ENCODE peak calls at places on chromosomes 12 and 14, in nine cellular contexts. K, N, M, X, G, Z, Q, W and H are unnamed samples.

GRCh38 chr12:71947645-71948105 is 9.0 kb downstream of the TPH2 start:
- DNase-seq in X (no peak), K (no peak), G (no peak), M (no peak), Q (no peak), N (peak), W (peak), Z (no peak), H (peak)

GRCh38 chr14:26394114-26394855 is 203.5 kb downstream of the NOVA1 start:
- DNase-seq in K (no peak), Z (no peak), M (no peak), W (peak), X (peak), G (no peak), N (no peak), Q (no peak), H (peak)

GRCh38 chr12:44422559-44422958 is 453.6 kb downstream of the NELL2 start:
- DNase-seq in K (no peak), N (no peak), M (no peak), Q (no peak), W (no peak), G (no peak), X (no peak), Z (no peak), H (no peak)

GRCh38 chr12:65943388-65944137 is 119.3 kb downstream of the HMGA2 start:
- DNase-seq in X (peak), G (no peak), Z (no peak), W (no peak), Q (no peak), K (no peak), N (no peak), M (no peak), H (no peak)

GRCh38 chr12:66074561-66074960 is 56.0 kb downstream of the LLPH start:
- DNase-seq in X (no peak), M (no peak), G (no peak), Z (no peak), K (no peak), Q (no peak), W (no peak), N (no peak), H (no peak)

GRCh38 chr14:102849522-102850379 is 72.5 kb downstream of the TRAF3 start:
- DNase-seq in K (no peak), G (no peak), Q (no peak), N (no peak), M (no peak), X (peak), W (no peak), Z (no peak), H (no peak)

GRCh38 chr12:59736359-59736758 is 140.5 kb downstream of the SLC16A7 start:
- DNase-seq in Q (no peak), W (no peak), K (no peak), M (no peak), Z (no peak), G (no peak), N (no peak), X (no peak), H (no peak)

GRCh38 chr14:85241022-85241880 is 288.7 kb upstream of the FLRT2 start:
- DNase-seq in W (peak), M (no peak), G (no peak), Q (no peak), K (no peak), Z (no peak), X (no peak), N (no peak), H (no peak)

GRCh38 chr12:112978163-112979081 is at the start of gene OAS2:
- DNase-seq in Z (peak), Q (peak), M (peak), W (peak), K (no peak), N (no peak), G (peak), X (peak), H (no peak)

GRCh38 chr14:72892879-72893635 is 844 bp downstream of the DPF3 start:
- DNase-seq in W (peak), N (no peak), Z (no peak), G (peak), X (peak), K (peak), M (no peak), Q (peak), H (peak)

GRCh38 chr12:30753233-30753632 is 1.5 kb downstream of the CAPRIN2 start:
- DNase-seq in Z (no peak), N (no peak), X (peak), K (peak), M (no peak), G (peak), Q (no peak), W (peak), H (peak)

GRCh38 chr14:30214456-30215090 is 286.9 kb upstream of the PRKD1 start:
- DNase-seq in X (peak), Z (no peak), K (peak), M (no peak), Q (no peak), G (no peak), N (peak), W (peak), H (peak)

GRCh38 chr14:32650665-32651064 is 288.0 kb upstream of the NPAS3 start:
- DNase-seq in M (no peak), Q (no peak), X (no peak), K (no peak), Z (no peak), G (no peak), N (no peak), W (no peak), H (no peak)

GRCh38 chr12:18074001-18074400 is 16.0 kb downstream of the RERGL start:
- DNase-seq in X (no peak), N (no peak), Q (no peak), M (no peak), G (no peak), K (no peak), W (no peak), Z (no peak), H (no peak)